ENCODE peak calls at places on chromosomes 1 and 21, in six cellular contexts. D is tibial nerve, Z is colonic mucosa, Q is left ventricle myocardium inferior, E is fibroblast of lung, P is A549. T is an unnamed sample. For H3K9me3, the result is how much of the 10 kb centered on the place peaks cover.

GRCh38 chr1:162561616-162562451 is at the start of gene UAP1:
- DNase-seq in D (peak), Z (peak), Q (no peak), E (no peak), P (no peak), T (no peak)

GRCh38 chr1:32761253-32761877 is 55.8 kb downstream of the YARS1 start:
- DNase-seq in D (peak), Z (peak), Q (no peak), E (peak), P (peak), T (peak)

GRCh38 chr1:2230781-2231666 is 2.9 kb downstream of the SKI start:
- DNase-seq in D (no peak), Z (peak), Q (no peak), E (no peak), P (no peak), T (no peak)

GRCh38 chr1:231951399-231951798 is 324.8 kb downstream of the DISC1 start:
- DNase-seq in D (no peak), Z (no peak), Q (no peak), E (peak), P (no peak), T (no peak)

GRCh38 chr1:99565606-99566289 is 80.2 kb upstream of the PALMD start:
- DNase-seq in D (no peak), Z (no peak), Q (no peak), E (peak), P (no peak), T (no peak)

GRCh38 chr1:19065526-19066247 is 109.2 kb upstream of the IFFO2 start:
- DNase-seq in D (no peak), Z (no peak), Q (no peak), E (no peak), P (no peak), T (no peak)

GRCh38 chr1:209689484-209689883 is 14.3 kb downstream of the G0S2 start:
- DNase-seq in D (no peak), Z (peak), Q (no peak), E (no peak), P (peak), T (no peak)

GRCh38 chr21:45862544-45863207 is 118.9 kb upstream of the COL6A1 start:
- DNase-seq in D (no peak), Z (no peak), Q (no peak), E (no peak), P (no peak), T (no peak)

GRCh38 chr1:172180886-172181285 is 239.6 kb upstream of the C1orf105 start:
- DNase-seq in D (peak), Z (peak), Q (peak), E (peak), P (no peak), T (no peak)

GRCh38 chr1:243343970-243344749 is 88.3 kb downstream of the SDCCAG8 start:
- DNase-seq in D (no peak), Z (no peak), Q (no peak), E (peak), P (peak), T (peak)

GRCh38 chr21:27425574-27425973 is 458.7 kb upstream of the ADAMTS5 start:
- DNase-seq in D (no peak), Z (no peak), Q (no peak), E (peak), P (no peak), T (no peak)

GRCh38 chr1:227894831-227895451 is 52.8 kb downstream of the WNT9A start:
- DNase-seq in D (no peak), Z (no peak), Q (no peak), E (no peak), P (no peak), T (peak)

GRCh38 chr21:28338906-28339305 is 653.8 kb downstream of the LTN1 start:
- DNase-seq in D (no peak), Z (no peak), Q (no peak), E (no peak), P (no peak), T (no peak)

GRCh38 chr1:170010443-170010842 is 64.1 kb downstream of the KIFAP3 start:
- DNase-seq in D (peak), Z (peak), Q (no peak), E (peak), P (peak), T (peak)

GRCh38 chr1:104235141-104235540 is 485.4 kb downstream of the AMY1C start:
- DNase-seq in D (no peak), Z (no peak), Q (no peak), E (no peak), P (no peak), T (no peak)

GRCh38 chr1:211198111-211198510 is 61.1 kb upstream of the RCOR3 start:
- DNase-seq in D (no peak), Z (no peak), Q (no peak), E (peak), P (peak), T (no peak)

GRCh38 chr1:156258859-156259258 is 11.0 kb upstream of the PAQR6 start:
- DNase-seq in D (no peak), Z (no peak), Q (no peak), E (no peak), P (no peak), T (no peak)

GRCh38 chr1:203265541-203265940 is 36.1 kb upstream of the CHIT1 start:
- DNase-seq in D (no peak), Z (no peak), Q (no peak), E (no peak), P (no peak), T (no peak)
- H3K4me3 ChIP-seq in D (no peak), Z (no peak), Q (no peak), E (no peak), P (no peak), T (no peak)

DNA sequence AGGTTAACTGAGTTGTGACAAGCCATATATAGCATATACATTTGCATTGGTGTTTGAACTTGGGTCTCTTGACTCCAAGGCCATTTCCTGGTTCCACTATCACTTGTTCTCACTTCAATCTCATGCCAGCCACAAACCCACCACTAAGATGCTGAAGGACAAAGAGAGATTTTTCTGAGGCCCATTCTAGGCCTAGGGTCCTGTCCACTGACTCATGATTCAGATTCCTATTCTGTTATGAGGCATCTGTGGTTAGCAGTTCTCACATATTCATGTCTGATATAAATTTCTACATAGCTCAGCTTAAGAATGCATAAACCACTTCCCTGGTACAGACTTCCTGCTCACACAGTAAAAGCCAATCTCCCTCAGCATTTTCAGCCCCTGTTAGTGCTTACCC is 326.1 kb upstream of the BEND5 start:
- DNase-seq in D (no peak), Z (no peak), Q (no peak), E (peak), P (no peak), T (no peak)
- H3K9me3 ChIP-seq in D (under half), Z (under half), Q (under half), E (under half), P (under half), T (under half)

GRCh38 chr1:16262067-16262466 is 25.1 kb upstream of the CPLANE2 start:
- DNase-seq in D (no peak), Z (no peak), Q (no peak), E (no peak), P (no peak), T (no peak)
- TF ChIP-seq CTCF in D (no peak), Z (no peak), Q (no peak), E (no peak), P (no peak), T (no peak)

DNA sequence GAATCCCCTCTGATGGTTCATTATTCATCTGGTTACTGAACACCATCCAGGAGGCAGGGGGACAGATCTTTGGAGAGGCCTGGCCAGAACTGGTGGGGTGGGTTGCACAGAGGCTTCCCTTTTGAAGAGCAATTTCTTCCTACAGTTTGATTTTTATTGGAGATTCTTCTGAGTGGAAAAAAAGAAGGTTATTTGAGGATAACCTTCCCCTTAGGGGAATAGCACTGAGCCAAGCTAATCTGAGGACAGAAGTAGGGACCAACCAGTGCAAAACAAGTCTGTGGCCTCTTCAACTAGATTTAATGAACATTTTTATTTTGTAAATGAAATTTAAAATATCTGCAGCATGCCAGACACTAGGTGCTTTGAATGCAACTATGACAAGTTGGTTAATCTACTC is 8.2 kb downstream of the NFASC start:
- DNase-seq in D (no peak), Z (no peak), Q (no peak), E (no peak), P (no peak), T (no peak)
- H3K4me3 ChIP-seq in D (no peak), Z (no peak), Q (peak), E (no peak), P (no peak), T (no peak)

T was measured in Caco-2.